ENCODE peak calls at places on chromosome 10, in nine cellular contexts. S, G, X, T, U, J, L, F and M are unnamed samples.
A peak's percentile ranks its signal among the peaks of the same experiment; 100 is the strongest.

GRCh38 chr10:118531105-118531851 is 64.2 kb downstream of the PRLHR start:
- DNase-seq in L (no peak), J (no peak), X (no peak), F (no peak), T (peak; percentile 21), S (no peak), U (no peak), G (no peak), M (no peak)

GRCh38 chr10:93921338-93921737 is 27.6 kb downstream of the SLC35G1 start:
- DNase-seq in F (no peak), L (no peak), G (peak; percentile 5), J (peak; percentile 27), X (no peak), T (no peak), S (no peak), U (no peak), M (no peak)

GRCh38 chr10:84531396-84531795 is 203.0 kb downstream of the CCSER2 start:
- DNase-seq in G (no peak), J (no peak), S (no peak), T (no peak), X (no peak), U (no peak), F (peak; percentile 40), L (no peak), M (no peak)

GRCh38 chr10:128147669-128148068 is 21.4 kb upstream of the MKI67 start:
- DNase-seq in S (no peak), F (peak; percentile 73), X (peak; percentile 82), J (no peak), G (no peak), L (peak; percentile 93), U (no peak), T (no peak), M (no peak)

GRCh38 chr10:103934308-103934707 is 16.3 kb upstream of the STN1 start:
- DNase-seq in U (no peak), G (no peak), X (no peak), F (no peak), J (no peak), L (no peak), T (no peak), S (no peak), M (no peak)

GRCh38 chr10:43221419-43222293 is 45.2 kb downstream of the RASGEF1A start:
- DNase-seq in T (peak; percentile 8), L (no peak), F (no peak), U (no peak), X (no peak), G (no peak), J (no peak), S (no peak), M (no peak)

GRCh38 chr10:132107211-132107946 is 41.6 kb downstream of the JAKMIP3 start:
- DNase-seq in L (no peak), T (no peak), X (no peak), F (no peak), J (no peak), G (no peak), U (no peak), S (no peak), M (no peak)

GRCh38 chr10:90087197-90088007 is 386.0 kb downstream of the KIF20B start:
- DNase-seq in G (no peak), X (peak; percentile 7), T (no peak), J (no peak), U (peak; percentile 27), L (peak; percentile 65), S (no peak), F (peak; percentile 74), M (no peak)

GRCh38 chr10:58023341-58024073 is 244.2 kb downstream of the IPMK start:
- DNase-seq in T (no peak), G (no peak), X (peak; percentile 90), F (peak; percentile 90), J (no peak), L (peak; percentile 72), S (no peak), U (peak; percentile 43), M (no peak)

GRCh38 chr10:31372439-31372838 is 53.4 kb downstream of the ZEB1 start:
- DNase-seq in F (no peak), L (no peak), X (no peak), J (no peak), G (no peak), U (no peak), T (no peak), S (no peak), M (no peak)
- H3K4me1 ChIP-seq in F (no peaks in the 10 kb centered on the region), L (peaks cover 17% of the 10 kb centered on the region), X (peaks cover 2% of the 10 kb centered on the region), J (peaks cover 21% of the 10 kb centered on the region), G (no peaks in the 10 kb centered on the region), U (no peaks in the 10 kb centered on the region), T (peaks cover 13% of the 10 kb centered on the region), S (peaks cover 6% of the 10 kb centered on the region), M (no peaks in the 10 kb centered on the region)

DNA sequence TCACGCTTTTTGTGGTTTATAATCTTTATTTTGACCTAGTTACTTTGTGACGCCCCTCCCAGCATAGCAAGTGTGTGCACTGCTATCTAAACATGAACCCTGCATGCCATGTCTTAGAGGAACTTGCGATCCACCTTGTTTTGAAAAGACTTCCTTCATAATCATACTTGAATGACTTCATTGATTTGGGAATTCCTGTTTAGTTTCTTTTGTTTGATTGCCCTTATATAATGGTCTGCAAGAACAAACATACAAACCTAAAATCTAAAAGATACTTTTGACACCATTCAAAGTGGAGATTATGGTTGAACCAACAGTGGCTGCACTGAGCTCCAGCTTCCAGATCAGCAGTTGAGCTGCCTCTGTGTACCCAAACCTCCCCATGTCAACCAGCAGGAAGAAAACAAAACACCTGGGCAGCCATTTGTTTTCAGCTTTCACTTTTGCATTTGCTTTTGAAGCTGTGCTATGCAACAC is 132.6 kb downstream of the CELF2 start:
- DNase-seq in T (no peak), J (peak; percentile 86), U (no peak), F (no peak), X (no peak), L (no peak), S (no peak), G (no peak), M (no peak)
- H3K4me1 ChIP-seq in T (no peaks in the 10 kb centered on the region), J (peaks cover 100% of the 10 kb centered on the region), U (no peaks in the 10 kb centered on the region), F (no peaks in the 10 kb centered on the region), X (peaks cover 2% of the 10 kb centered on the region), L (peaks cover 71% of the 10 kb centered on the region), S (peaks cover 100% of the 10 kb centered on the region), G (no peaks in the 10 kb centered on the region), M (no peaks in the 10 kb centered on the region)

GRCh38 chr10:80204801-80205477 is 398 bp downstream of the ANXA11 start:
- DNase-seq in J (no peak), L (peak; percentile 56), X (peak; percentile 30), T (peak; percentile 55), S (no peak), F (peak; percentile 25), G (peak; percentile 81), U (no peak), M (no peak)

GRCh38 chr10:80203835-80204148 is 1.5 kb downstream of the ANXA11 start:
- DNase-seq in S (no peak), J (no peak), T (no peak), L (no peak), G (no peak), U (no peak), F (no peak), X (no peak), M (no peak)

GRCh38 chr10:80202934-80203834 is 2.2 kb downstream of the ANXA11 start:
- DNase-seq in S (peak; percentile 26), T (peak; percentile 69), F (peak; percentile 89), G (no peak), U (no peak), J (peak; percentile 76), L (peak; percentile 92), X (peak; percentile 85), M (peak; percentile 58)

GRCh38 chr10:80205478-80206276 is at the start of gene ANXA11:
- DNase-seq in S (peak; percentile 70), F (peak; percentile 31), T (peak; percentile 86), U (peak; percentile 75), L (peak; percentile 73), J (peak; percentile 83), X (peak; percentile 54), G (peak; percentile 96), M (peak; percentile 84)

GRCh38 chr10:80204193-80204714 is 1.1 kb downstream of the ANXA11 start:
- DNase-seq in T (no peak), U (no peak), J (peak; percentile 15), L (no peak), S (no peak), F (no peak), X (no peak), G (no peak), M (no peak)
- H3K4me1 ChIP-seq in T (peaks cover 5% of the 10 kb centered on the region), U (peaks cover 52% of the 10 kb centered on the region), J (peaks cover 66% of the 10 kb centered on the region), L (peaks cover 37% of the 10 kb centered on the region), S (peaks cover 57% of the 10 kb centered on the region), F (peaks cover 44% of the 10 kb centered on the region), X (peaks cover 23% of the 10 kb centered on the region), G (peaks cover 11% of the 10 kb centered on the region), M (peaks cover 12% of the 10 kb centered on the region)

DNA sequence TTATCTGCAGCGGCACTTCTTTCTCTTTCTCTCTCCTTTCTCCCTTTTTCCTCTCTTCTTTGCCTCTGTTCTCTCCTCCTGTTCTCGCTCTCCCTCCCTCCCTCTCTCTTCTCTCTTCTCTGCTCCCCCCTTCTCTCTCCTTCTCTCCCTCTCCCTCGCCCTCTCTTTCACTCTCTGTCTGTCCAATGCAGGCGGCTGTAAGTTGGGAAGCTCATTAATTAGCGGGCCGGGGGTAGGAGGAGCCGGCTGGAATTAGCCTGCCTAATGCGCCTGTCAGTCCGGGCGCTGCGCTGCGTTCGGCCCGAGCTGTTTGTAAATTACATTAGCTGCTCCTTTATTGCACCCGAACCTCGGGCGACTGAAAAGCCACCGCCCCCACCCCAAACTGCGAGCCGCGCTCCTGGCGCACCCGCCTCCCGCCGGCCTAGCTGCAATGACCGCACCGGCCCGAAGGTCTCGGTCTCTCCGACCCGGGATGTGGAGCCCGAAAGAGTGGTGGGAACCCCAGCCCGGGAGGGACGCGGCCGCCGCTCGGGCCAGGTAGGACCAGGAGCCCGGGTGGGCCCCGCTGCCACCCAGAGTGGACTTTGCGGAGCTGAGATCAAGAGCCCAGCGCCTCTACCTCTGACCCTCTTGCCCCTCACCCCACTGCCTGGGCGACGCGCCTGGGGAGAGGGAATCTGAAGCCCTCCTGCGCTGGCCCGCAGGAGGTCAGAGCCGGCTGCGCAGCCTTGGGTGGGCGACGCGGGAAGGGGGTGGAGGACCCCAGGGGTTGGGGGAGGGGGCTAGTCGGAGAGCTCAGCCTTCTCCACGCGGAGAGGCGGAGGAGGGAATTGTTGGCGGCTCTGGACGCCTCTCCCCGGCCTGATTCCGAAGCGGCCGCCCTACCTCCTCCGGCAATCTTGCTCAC is at the start of gene LBX1:
- DNase-seq in L (no peak), F (no peak), G (peak; percentile 64), J (no peak), X (no peak), T (no peak), S (no peak), U (no peak), M (no peak)
- H3K4me1 ChIP-seq in L (peaks cover 14% of the 10 kb centered on the region), F (peaks cover 3% of the 10 kb centered on the region), G (no peaks in the 10 kb centered on the region), J (peaks cover 49% of the 10 kb centered on the region), X (no peaks in the 10 kb centered on the region), T (no peaks in the 10 kb centered on the region), S (peaks cover 51% of the 10 kb centered on the region), U (no peaks in the 10 kb centered on the region), M (peaks cover 4% of the 10 kb centered on the region)

DNA sequence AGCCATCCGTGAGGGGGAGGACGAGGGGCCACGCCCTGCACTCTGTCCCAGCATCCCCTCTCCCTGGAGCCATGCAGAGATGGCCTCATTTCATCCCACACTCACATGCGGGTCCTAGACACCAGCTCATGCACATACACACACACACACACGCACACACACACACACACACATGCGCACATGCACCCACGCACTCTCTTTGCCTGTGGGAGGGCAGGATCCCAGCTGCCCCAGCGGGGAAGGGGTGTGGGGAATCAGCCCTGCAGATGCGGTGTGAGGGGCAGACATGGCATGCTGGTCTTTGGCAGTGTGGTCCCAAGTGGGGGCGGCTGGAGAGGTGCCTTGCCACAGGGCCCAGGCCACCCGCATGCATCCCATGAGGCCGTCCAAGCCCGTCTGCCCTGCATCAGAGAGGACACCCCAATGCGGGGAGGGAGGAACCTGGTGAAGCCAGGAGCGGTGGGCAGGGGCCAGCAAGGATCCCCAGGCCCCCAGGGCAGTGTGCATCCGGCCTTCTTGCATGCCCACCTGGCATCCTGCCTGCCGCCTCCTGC is 68.1 kb downstream of the LHPP start:
- DNase-seq in F (no peak), G (no peak), S (no peak), U (no peak), T (no peak), L (no peak), X (no peak), J (no peak), M (no peak)
- H3K4me1 ChIP-seq in F (peaks cover 2% of the 10 kb centered on the region), G (no peaks in the 10 kb centered on the region), S (no peaks in the 10 kb centered on the region), U (no peaks in the 10 kb centered on the region), T (no peaks in the 10 kb centered on the region), L (peaks cover 5% of the 10 kb centered on the region), X (no peaks in the 10 kb centered on the region), J (peaks cover 8% of the 10 kb centered on the region), M (no peaks in the 10 kb centered on the region)